ENCODE peak calls at places on chromosomes 6 and 20, in five cellular contexts. I is A549, X is GM23338, K is AG04450, E is PC-9. H is an unnamed sample.
A peak's percentile ranks its signal among the peaks of the same experiment; 100 is the strongest.

GRCh38 chr6:41505084-41506049 is 40.8 kb upstream of the FOXP4 start:
- DNase-seq in X (peak; percentile 70), I (no peak), K (peak; percentile 66), E (peak; percentile 25), H (no peak)

GRCh38 chr6:137802408-137803182 is 64.5 kb upstream of the TNFAIP3 start:
- DNase-seq in X (no peak), E (no peak), I (no peak), K (no peak), H (no peak)

GRCh38 chr6:128252293-128253176 is 267.9 kb downstream of the PTPRK start:
- DNase-seq in I (no peak), X (no peak), K (no peak), E (no peak), H (no peak)

GRCh38 chr6:138289739-138290138 is 71.4 kb upstream of the PBOV1 start:
- DNase-seq in K (no peak), I (peak; percentile 6), X (peak; percentile 60), E (peak; percentile 2), H (no peak)

GRCh38 chr6:141463237-141463977 is 669.3 kb upstream of the GJE1 start:
- DNase-seq in K (no peak), I (no peak), X (no peak), E (no peak), H (no peak)

GRCh38 chr20:34512955-34513419 is 3.2 kb upstream of the DYNLRB1 start:
- DNase-seq in K (no peak), E (no peak), X (no peak), I (no peak), H (no peak)

GRCh38 chr20:20737158-20737557 is 24.7 kb upstream of the RALGAPA2 start:
- DNase-seq in I (no peak), K (no peak), X (no peak), E (no peak), H (no peak)

GRCh38 chr6:15871211-15871770 is 208.5 kb upstream of the DTNBP1 start:
- DNase-seq in E (no peak), X (no peak), I (no peak), K (no peak), H (no peak)

GRCh38 chr6:100465701-100466409 is 1.1 kb upstream of the SIM1 start:
- DNase-seq in E (no peak), X (peak; percentile 25), K (no peak), I (no peak), H (no peak)

GRCh38 chr20:50395914-50396488 is 114.2 kb upstream of the PTPN1 start:
- DNase-seq in E (no peak), X (no peak), K (no peak), I (no peak), H (no peak)

GRCh38 chr20:50393990-50394561 is 116.1 kb upstream of the PTPN1 start:
- DNase-seq in X (no peak), K (no peak), E (no peak), I (no peak), H (no peak)

GRCh38 chr20:50396623-50397022 is 113.6 kb upstream of the PTPN1 start:
- DNase-seq in I (no peak), X (no peak), E (no peak), K (no peak), H (no peak)

GRCh38 chr20:50394569-50394968 is 115.6 kb upstream of the PTPN1 start:
- DNase-seq in E (no peak), X (no peak), I (no peak), K (no peak), H (no peak)

GRCh38 chr20:50395258-50395729 is 114.9 kb upstream of the PTPN1 start:
- DNase-seq in X (no peak), K (no peak), I (no peak), E (peak; percentile 48), H (no peak)
- H3K27ac ChIP-seq in X (no peak overlapping the region), K (no peak overlapping the region), I (peak overlapping the region; percentile 81), E (no peak overlapping the region), H (no peak overlapping the region)

GRCh38 chr6:37257320-37257633 is 295 bp upstream of the TBC1D22B start:
- DNase-seq in E (no peak), I (no peak), X (peak; percentile 36), K (no peak), H (no peak)

GRCh38 chr6:37258716-37259115 is 772 bp upstream of the TMEM217 start:
- DNase-seq in K (no peak), I (no peak), E (no peak), X (no peak), H (no peak)

GRCh38 chr6:37257634-37258404 is at the start of the genes TBC1D22B and TMEM217:
- DNase-seq in K (peak; percentile 72), X (peak; percentile 99), I (peak; percentile 98), E (peak; percentile 97), H (peak; percentile 90)

GRCh38 chr6:37259191-37259590 is 1.2 kb upstream of the TMEM217 start:
- DNase-seq in E (no peak), I (no peak), X (no peak), K (no peak), H (no peak)

DNA sequence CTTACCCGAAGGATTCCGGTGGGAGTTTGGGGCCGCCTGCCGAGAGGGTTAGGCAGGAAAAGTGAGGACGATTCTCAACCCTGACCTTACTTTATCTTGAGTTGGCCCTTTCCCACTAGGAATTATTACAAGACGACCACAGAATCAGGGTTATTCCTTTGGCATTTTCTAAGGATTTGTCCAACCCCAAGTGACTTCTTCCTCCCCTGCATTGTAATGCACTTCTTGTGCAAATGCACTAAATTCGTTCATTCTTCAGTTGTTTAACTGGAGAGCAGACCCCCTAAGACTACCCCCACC is 411 bp upstream of the TMEM217 start:
- DNase-seq in X (no peak), E (no peak), I (no peak), K (no peak), H (no peak)
- H3K27ac ChIP-seq in X (peak overlapping the region; percentile 93), E (peak overlapping the region; percentile 75), I (peak overlapping the region; percentile 96), K (peak overlapping the region; percentile 90), H (peak overlapping the region; percentile 73)

DNA sequence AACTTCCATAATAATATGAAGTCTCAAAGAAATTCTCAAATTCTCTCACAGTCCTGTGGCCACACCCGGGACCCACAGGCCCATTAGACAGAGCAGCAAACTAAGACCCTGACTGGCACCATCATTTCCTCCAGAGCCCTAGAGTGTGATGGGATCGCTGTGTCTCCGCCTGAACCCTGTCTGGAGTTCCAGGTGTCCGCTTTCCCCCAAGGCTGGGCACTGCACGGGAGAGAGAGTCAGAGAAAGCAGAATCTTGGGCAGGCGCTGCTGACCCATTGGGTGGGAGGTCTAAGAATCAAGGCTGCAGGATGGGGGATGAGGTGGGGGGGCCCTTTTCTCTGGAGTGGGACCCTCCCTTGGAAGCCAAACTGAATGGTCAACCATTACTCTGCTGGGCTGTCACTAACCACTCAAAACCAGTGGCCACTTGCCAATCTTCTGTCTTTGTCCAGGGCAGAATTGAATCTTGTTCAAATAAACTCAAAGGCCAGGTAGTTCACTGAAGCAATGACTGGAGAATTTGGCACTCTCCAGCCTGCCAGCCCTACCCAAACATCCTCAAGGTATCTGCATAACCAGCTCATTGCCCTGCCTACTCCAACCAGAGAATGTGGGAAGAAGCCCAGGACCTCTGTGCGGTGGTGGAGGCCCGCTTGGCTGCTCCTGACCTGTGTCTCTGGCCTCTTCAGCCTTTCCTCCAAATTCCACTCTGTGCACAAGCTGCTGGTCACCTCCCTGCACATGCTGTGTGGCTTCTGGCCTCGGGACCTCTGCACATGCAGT is 141.0 kb downstream of the CEBPB start:
- DNase-seq in X (no peak), I (no peak), K (no peak), E (peak; percentile 88), H (no peak)
- H3K27ac ChIP-seq in X (no peak overlapping the region), I (peak overlapping the region; percentile 56), K (no peak overlapping the region), E (peak overlapping the region; percentile 92), H (no peak overlapping the region)

DNA sequence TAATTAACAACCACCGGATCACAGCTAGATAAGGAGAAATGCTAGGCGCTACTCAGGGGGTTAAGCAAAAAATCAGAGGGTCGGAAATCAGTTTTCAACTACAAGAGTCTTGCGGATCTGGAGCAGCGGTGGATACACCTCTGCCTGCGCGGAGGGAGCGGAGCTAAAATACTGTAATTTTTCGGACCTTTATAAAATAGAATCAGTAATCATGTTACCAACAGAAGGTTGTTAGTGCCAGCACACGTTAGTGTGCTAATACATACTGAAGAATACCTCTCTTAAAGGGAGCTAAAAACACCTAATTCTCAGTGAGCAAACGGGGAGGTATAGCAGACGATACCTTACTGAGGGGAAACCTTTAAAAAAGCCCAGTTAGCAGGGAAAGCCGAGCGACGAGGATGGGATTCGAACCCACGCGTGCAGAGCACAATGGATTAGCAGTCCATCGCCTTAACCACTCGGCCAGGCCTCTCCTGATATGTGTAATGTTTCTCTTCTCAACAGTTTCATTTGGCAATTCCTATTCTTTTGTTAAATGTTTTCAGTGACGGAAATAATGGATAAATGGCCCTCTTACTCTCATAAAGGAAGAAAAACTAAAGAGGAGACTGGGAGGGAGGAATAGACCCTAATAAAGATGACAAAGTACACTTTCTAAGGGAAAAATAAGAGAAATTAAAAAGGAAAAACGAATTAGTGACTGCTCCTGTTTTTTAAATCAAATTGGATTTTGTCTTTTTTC is 59.7 kb upstream of the BTN3A2 start:
- DNase-seq in K (no peak), E (peak; percentile 77), I (no peak), X (peak; percentile 80), H (no peak)
- H3K27ac ChIP-seq in K (peak overlapping the region; percentile 79), E (peak overlapping the region; percentile 96), I (peak overlapping the region; percentile 90), X (no peak overlapping the region), H (peak overlapping the region; percentile 79)

GRCh38 chr20:38245753-38246152 is 14.8 kb downstream of the KIAA1755 start:
- DNase-seq in X (no peak), I (no peak), E (no peak), K (no peak), H (no peak)

GRCh38 chr20:38250607-38251006 is 9.9 kb downstream of the KIAA1755 start:
- DNase-seq in X (peak; percentile 37), I (no peak), E (no peak), K (no peak), H (no peak)

GRCh38 chr20:38246357-38247165 is 14.0 kb downstream of the KIAA1755 start:
- DNase-seq in I (no peak), E (no peak), K (no peak), X (no peak), H (no peak)

GRCh38 chr20:38249536-38250310 is 10.8 kb downstream of the KIAA1755 start:
- DNase-seq in K (no peak), E (no peak), I (no peak), X (no peak), H (no peak)

GRCh38 chr20:38247166-38247509 is 13.4 kb downstream of the KIAA1755 start:
- DNase-seq in X (no peak), K (no peak), I (no peak), E (no peak), H (no peak)
- H3K27ac ChIP-seq in X (no peak overlapping the region), K (no peak overlapping the region), I (no peak overlapping the region), E (no peak overlapping the region), H (no peak overlapping the region)

DNA sequence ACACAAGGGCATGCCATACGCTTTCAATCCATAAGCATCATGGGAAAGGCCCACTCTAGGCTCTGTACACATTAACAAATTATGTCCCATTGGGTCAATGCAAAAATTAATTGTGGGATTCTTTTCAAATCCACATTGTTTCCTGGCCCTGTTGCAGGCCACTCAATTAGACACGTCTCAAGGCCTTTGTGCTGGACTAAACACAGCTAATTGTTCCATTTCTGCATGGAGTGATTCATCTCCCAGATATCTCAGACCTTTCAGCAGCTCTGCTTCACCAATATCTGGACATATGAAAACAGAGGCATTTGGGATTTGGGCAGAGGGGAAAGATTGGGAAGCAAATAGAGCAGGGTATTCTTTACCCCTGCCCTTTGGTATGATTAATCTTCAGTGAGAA is 547.7 kb downstream of the HAO1 start:
- DNase-seq in K (no peak), I (no peak), E (no peak), X (no peak), H (no peak)
- H3K27ac ChIP-seq in K (no peak overlapping the region), I (no peak overlapping the region), E (no peak overlapping the region), X (no peak overlapping the region), H (no peak overlapping the region)

H was measured in epithelial cell of prostate.